ENCODE peak calls at places on chromosomes 1 and 21, in four cellular contexts. One of them, this sample, is unnamed.

GRCh38 chr1:231493421-231494185 is 34.9 kb upstream of the TSNAX start:
- DNase-seq in AG04450: no peak
- DNase-seq in cardiac muscle cell: peak; percentile 44
- DNase-seq in CD4-positive, alpha-beta memory T cell: no peak
- DNase-seq in this sample: no peak

GRCh38 chr1:26239936-26240335 is 5.9 kb downstream of the CEP85 start:
- DNase-seq in AG04450: no peak
- DNase-seq in CD4-positive, alpha-beta memory T cell: no peak
- DNase-seq in cardiac muscle cell: no peak
- DNase-seq in this sample: no peak

GRCh38 chr21:36534656-36535055 is 54.7 kb upstream of the CLDN14 start:
- DNase-seq in AG04450: no peak
- DNase-seq in CD4-positive, alpha-beta memory T cell: no peak
- DNase-seq in cardiac muscle cell: no peak
- DNase-seq in this sample: no peak

GRCh38 chr1:179016694-179017382 is 8.9 kb upstream of the FAM20B start:
- DNase-seq in CD4-positive, alpha-beta memory T cell: no peak
- DNase-seq in cardiac muscle cell: no peak
- DNase-seq in AG04450: peak; percentile 47
- DNase-seq in this sample: no peak

GRCh38 chr1:231021540-231022031 is 18.5 kb downstream of the FAM89A start:
- DNase-seq in CD4-positive, alpha-beta memory T cell: no peak
- DNase-seq in AG04450: no peak
- DNase-seq in cardiac muscle cell: no peak
- DNase-seq in this sample: no peak

GRCh38 chr1:9639190-9639589 is 12.3 kb upstream of the PIK3CD start:
- DNase-seq in CD4-positive, alpha-beta memory T cell: no peak
- DNase-seq in AG04450: no peak
- DNase-seq in cardiac muscle cell: no peak
- DNase-seq in this sample: no peak

GRCh38 chr1:155272466-155273133 is 704 bp downstream of the CLK2 start:
- DNase-seq in CD4-positive, alpha-beta memory T cell: no peak
- DNase-seq in AG04450: no peak
- DNase-seq in cardiac muscle cell: no peak
- DNase-seq in this sample: no peak

GRCh38 chr1:12060500-12060899 is 2.6 kb upstream of the TNFRSF8 start:
- DNase-seq in AG04450: no peak
- DNase-seq in cardiac muscle cell: no peak
- DNase-seq in CD4-positive, alpha-beta memory T cell: no peak
- DNase-seq in this sample: no peak

GRCh38 chr1:29786791-29787732 is 550.7 kb downstream of the PTPRU start:
- DNase-seq in AG04450: no peak
- DNase-seq in cardiac muscle cell: no peak
- DNase-seq in CD4-positive, alpha-beta memory T cell: no peak
- DNase-seq in this sample: no peak

GRCh38 chr1:8603220-8603616 is 214.2 kb downstream of the RERE start:
- DNase-seq in AG04450: no peak
- DNase-seq in cardiac muscle cell: no peak
- DNase-seq in CD4-positive, alpha-beta memory T cell: no peak
- DNase-seq in this sample: no peak

GRCh38 chr1:201254625-201255469 is 28.5 kb upstream of the PKP1 start:
- DNase-seq in CD4-positive, alpha-beta memory T cell: no peak
- DNase-seq in cardiac muscle cell: peak; percentile 72
- DNase-seq in AG04450: no peak
- DNase-seq in this sample: peak; percentile 19

GRCh38 chr1:235022341-235023196 is 106.1 kb downstream of the TOMM20 start:
- DNase-seq in cardiac muscle cell: peak; percentile 28
- DNase-seq in AG04450: no peak
- DNase-seq in CD4-positive, alpha-beta memory T cell: no peak
- DNase-seq in this sample: no peak

GRCh38 chr1:33612877-33613487 is 140.5 kb downstream of the ZSCAN20 start:
- DNase-seq in CD4-positive, alpha-beta memory T cell: no peak
- DNase-seq in cardiac muscle cell: peak; percentile 88
- DNase-seq in AG04450: peak; percentile 43
- DNase-seq in this sample: peak; percentile 45

GRCh38 chr1:82160903-82161302 is 360.2 kb downstream of the ADGRL2 start:
- DNase-seq in cardiac muscle cell: no peak
- DNase-seq in CD4-positive, alpha-beta memory T cell: no peak
- DNase-seq in AG04450: no peak
- DNase-seq in this sample: no peak

GRCh38 chr1:101238681-101239094 is 1.9 kb downstream of the S1PR1 start:
- DNase-seq in cardiac muscle cell: peak; percentile 92
- DNase-seq in AG04450: peak; percentile 72
- DNase-seq in CD4-positive, alpha-beta memory T cell: peak; percentile 83
- DNase-seq in this sample: peak; percentile 64

GRCh38 chr1:15129944-15130343 is 23.6 kb upstream of the TMEM51 start:
- DNase-seq in AG04450: no peak
- DNase-seq in cardiac muscle cell: no peak
- DNase-seq in CD4-positive, alpha-beta memory T cell: no peak
- DNase-seq in this sample: no peak

GRCh38 chr1:205774277-205775014 is 836 bp downstream of the RAB29 start:
- DNase-seq in cardiac muscle cell: peak; percentile 5
- DNase-seq in AG04450: no peak
- DNase-seq in CD4-positive, alpha-beta memory T cell: peak; percentile 61
- DNase-seq in this sample: no peak

GRCh38 chr1:225695578-225696332 is 42.8 kb upstream of the ENAH start:
- DNase-seq in CD4-positive, alpha-beta memory T cell: no peak
- DNase-seq in cardiac muscle cell: no peak
- DNase-seq in AG04450: no peak
- DNase-seq in this sample: no peak

GRCh38 chr1:67616394-67616985 is 68.5 kb upstream of the GADD45A start:
- DNase-seq in cardiac muscle cell: no peak
- DNase-seq in AG04450: no peak
- DNase-seq in CD4-positive, alpha-beta memory T cell: no peak
- DNase-seq in this sample: no peak

GRCh38 chr1:65418522-65419185 is 1.8 kb upstream of the LEPR start:
- DNase-seq in cardiac muscle cell: no peak
- DNase-seq in AG04450: no peak
- DNase-seq in CD4-positive, alpha-beta memory T cell: no peak
- DNase-seq in this sample: no peak

GRCh38 chr1:24920155-24920925 is 9.7 kb downstream of the RUNX3 start:
- DNase-seq in AG04450: no peak
- DNase-seq in CD4-positive, alpha-beta memory T cell: peak; percentile 80
- DNase-seq in cardiac muscle cell: no peak
- DNase-seq in this sample: no peak

GRCh38 chr1:17046043-17046657 is 7.7 kb downstream of the SDHB start:
- DNase-seq in cardiac muscle cell: peak; percentile 55
- DNase-seq in CD4-positive, alpha-beta memory T cell: no peak
- DNase-seq in AG04450: peak; percentile 44
- DNase-seq in this sample: peak; percentile 41

GRCh38 chr1:86687595-86687994 is 16.8 kb upstream of the SH3GLB1 start:
- DNase-seq in cardiac muscle cell: no peak
- DNase-seq in CD4-positive, alpha-beta memory T cell: no peak
- DNase-seq in AG04450: no peak
- DNase-seq in this sample: no peak

GRCh38 chr1:10401281-10401680 is 2.4 kb downstream of the PGD start:
- DNase-seq in AG04450: peak; percentile 32
- DNase-seq in cardiac muscle cell: no peak
- DNase-seq in CD4-positive, alpha-beta memory T cell: no peak
- DNase-seq in this sample: no peak

GRCh38 chr21:25735895-25736597 is 1.3 kb downstream of the GABPA start:
- DNase-seq in cardiac muscle cell: peak; percentile 63
- DNase-seq in CD4-positive, alpha-beta memory T cell: no peak
- DNase-seq in AG04450: no peak
- DNase-seq in this sample: peak; percentile 43

GRCh38 chr1:30852026-30852425 is 56.5 kb downstream of the SDC3 start:
- DNase-seq in CD4-positive, alpha-beta memory T cell: no peak
- DNase-seq in cardiac muscle cell: no peak
- DNase-seq in AG04450: peak; percentile 24
- DNase-seq in this sample: no peak

GRCh38 chr1:21701401-21701800 is 32.2 kb upstream of the RAP1GAP start:
- DNase-seq in cardiac muscle cell: no peak
- DNase-seq in CD4-positive, alpha-beta memory T cell: no peak
- DNase-seq in AG04450: no peak
- DNase-seq in this sample: no peak

GRCh38 chr1:46806196-46807020 is 7.6 kb downstream of the CYP4B1 start:
- DNase-seq in cardiac muscle cell: no peak
- DNase-seq in CD4-positive, alpha-beta memory T cell: no peak
- DNase-seq in AG04450: no peak
- DNase-seq in this sample: no peak
- H3K4me3 ChIP-seq in cardiac muscle cell: no peak overlapping the region
- H3K4me3 ChIP-seq in CD4-positive, alpha-beta memory T cell: no peak overlapping the region
- H3K4me3 ChIP-seq in AG04450: no peak overlapping the region
- H3K4me3 ChIP-seq in this sample: no peak overlapping the region

GRCh38 chr1:223844962-223845809 is 561 bp downstream of the TP53BP2 start:
- DNase-seq in AG04450: no peak
- DNase-seq in cardiac muscle cell: peak; percentile 65
- DNase-seq in CD4-positive, alpha-beta memory T cell: peak; percentile 83
- DNase-seq in this sample: no peak
- H3K4me3 ChIP-seq in AG04450: peak overlapping the region; percentile 83
- H3K4me3 ChIP-seq in cardiac muscle cell: peak overlapping the region; percentile 98
- H3K4me3 ChIP-seq in CD4-positive, alpha-beta memory T cell: peak overlapping the region; percentile 76
- H3K4me3 ChIP-seq in this sample: peak overlapping the region; percentile 78

GRCh38 chr1:223859037-223859436 is 13.3 kb upstream of the TP53BP2 start:
- DNase-seq in AG04450: no peak
- DNase-seq in cardiac muscle cell: no peak
- DNase-seq in CD4-positive, alpha-beta memory T cell: no peak
- DNase-seq in this sample: no peak
- H3K4me3 ChIP-seq in AG04450: no peak overlapping the region
- H3K4me3 ChIP-seq in cardiac muscle cell: no peak overlapping the region
- H3K4me3 ChIP-seq in CD4-positive, alpha-beta memory T cell: no peak overlapping the region
- H3K4me3 ChIP-seq in this sample: no peak overlapping the region

DNA sequence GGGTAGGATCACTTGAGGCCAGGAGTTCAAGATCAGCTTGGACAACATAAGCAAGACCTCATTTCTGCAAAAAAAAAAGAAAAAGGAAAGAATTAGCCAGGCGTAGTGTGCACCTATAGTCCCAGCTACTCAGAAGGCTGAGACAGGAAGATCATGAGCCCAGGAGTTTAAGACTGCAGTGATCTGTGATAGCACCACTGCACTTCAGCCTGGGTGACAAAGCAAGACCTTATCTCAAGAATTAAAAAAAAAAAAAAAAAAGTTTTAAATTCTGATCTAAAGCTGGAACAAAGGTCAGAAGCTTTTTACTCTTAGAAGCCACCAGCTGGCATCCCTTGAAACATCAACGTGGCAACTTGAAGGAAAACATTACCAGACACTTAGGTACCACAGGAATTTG is 45.3 kb downstream of the HENMT1 start:
- DNase-seq in AG04450: no peak
- DNase-seq in CD4-positive, alpha-beta memory T cell: no peak
- DNase-seq in cardiac muscle cell: no peak
- DNase-seq in this sample: no peak
- H3K4me3 ChIP-seq in AG04450: no peak overlapping the region
- H3K4me3 ChIP-seq in CD4-positive, alpha-beta memory T cell: no peak overlapping the region
- H3K4me3 ChIP-seq in cardiac muscle cell: no peak overlapping the region
- H3K4me3 ChIP-seq in this sample: no peak overlapping the region

DNA sequence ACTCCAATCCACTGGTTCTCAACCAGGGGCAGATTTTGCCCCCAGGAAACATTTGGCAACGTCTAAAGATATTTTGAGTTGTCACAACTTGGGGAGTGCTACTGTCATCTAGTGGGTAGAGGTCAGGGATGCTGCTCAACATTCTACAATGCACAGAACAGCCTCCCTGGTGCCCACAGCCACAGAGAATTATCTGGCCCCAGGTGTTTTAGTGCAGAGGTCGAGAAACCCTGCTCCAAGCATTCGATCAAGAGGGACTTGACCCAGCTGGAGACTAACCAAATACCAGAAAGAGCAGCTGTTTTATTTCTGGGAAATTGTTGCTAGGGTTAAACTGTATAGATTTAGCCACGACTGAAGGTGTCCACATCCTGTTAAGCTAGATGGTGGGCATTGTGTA is 19.2 kb downstream of the CD247 start:
- DNase-seq in CD4-positive, alpha-beta memory T cell: no peak
- DNase-seq in cardiac muscle cell: no peak
- DNase-seq in AG04450: no peak
- DNase-seq in this sample: no peak
- H3K4me3 ChIP-seq in CD4-positive, alpha-beta memory T cell: no peak overlapping the region
- H3K4me3 ChIP-seq in cardiac muscle cell: no peak overlapping the region
- H3K4me3 ChIP-seq in AG04450: no peak overlapping the region
- H3K4me3 ChIP-seq in this sample: no peak overlapping the region

This sample was measured in Jurkat, Clone E6-1.